ENCODE peak calls at places on chromosomes 5 and 9, in seven cellular contexts. One of them, this sample, is unnamed.

GRCh38 chr9:13397661-13398060 is 118.2 kb upstream of the MPDZ start:
- DNase-seq in tibial artery: no peak
- DNase-seq in CD8-positive, alpha-beta memory T cell: no peak
- DNase-seq in foreskin fibroblast: no peak
- DNase-seq in GM12864: no peak
- DNase-seq in sigmoid colon: no peak
- DNase-seq in choroid plexus epithelial cell: no peak
- DNase-seq in this sample: no peak

GRCh38 chr9:127886401-127886972 is 9.0 kb upstream of the AK1 start:
- DNase-seq in foreskin fibroblast: no peak
- DNase-seq in tibial artery: no peak
- DNase-seq in CD8-positive, alpha-beta memory T cell: no peak
- DNase-seq in GM12864: no peak
- DNase-seq in sigmoid colon: no peak
- DNase-seq in choroid plexus epithelial cell: no peak
- DNase-seq in this sample: no peak

GRCh38 chr9:37591775-37592107 is 656 bp downstream of the TOMM5 start:
- DNase-seq in tibial artery: no peak
- DNase-seq in choroid plexus epithelial cell: no peak
- DNase-seq in sigmoid colon: no peak
- DNase-seq in CD8-positive, alpha-beta memory T cell: no peak
- DNase-seq in GM12864: no peak
- DNase-seq in foreskin fibroblast: no peak
- DNase-seq in this sample: no peak

GRCh38 chr9:126524353-126525077 is 89.2 kb upstream of the LMX1B start:
- DNase-seq in choroid plexus epithelial cell: no peak
- DNase-seq in GM12864: no peak
- DNase-seq in CD8-positive, alpha-beta memory T cell: no peak
- DNase-seq in sigmoid colon: peak
- DNase-seq in foreskin fibroblast: no peak
- DNase-seq in tibial artery: no peak
- DNase-seq in this sample: no peak

GRCh38 chr9:120611690-120612068 is 31.7 kb upstream of the CDK5RAP2 start:
- DNase-seq in tibial artery: no peak
- DNase-seq in sigmoid colon: no peak
- DNase-seq in GM12864: no peak
- DNase-seq in CD8-positive, alpha-beta memory T cell: no peak
- DNase-seq in choroid plexus epithelial cell: no peak
- DNase-seq in foreskin fibroblast: no peak
- DNase-seq in this sample: no peak

GRCh38 chr9:110049699-110050450 is 158.1 kb downstream of the C9orf152 start:
- DNase-seq in CD8-positive, alpha-beta memory T cell: no peak
- DNase-seq in GM12864: no peak
- DNase-seq in choroid plexus epithelial cell: peak
- DNase-seq in tibial artery: peak
- DNase-seq in foreskin fibroblast: no peak
- DNase-seq in sigmoid colon: peak
- DNase-seq in this sample: no peak

GRCh38 chr5:153629027-153629426 is 138.6 kb downstream of the GRIA1 start:
- DNase-seq in sigmoid colon: no peak
- DNase-seq in choroid plexus epithelial cell: peak
- DNase-seq in CD8-positive, alpha-beta memory T cell: no peak
- DNase-seq in foreskin fibroblast: peak
- DNase-seq in GM12864: no peak
- DNase-seq in tibial artery: peak
- DNase-seq in this sample: peak

GRCh38 chr5:107633171-107633901 is 37.4 kb downstream of the EFNA5 start:
- DNase-seq in choroid plexus epithelial cell: peak
- DNase-seq in foreskin fibroblast: peak
- DNase-seq in sigmoid colon: no peak
- DNase-seq in CD8-positive, alpha-beta memory T cell: no peak
- DNase-seq in GM12864: no peak
- DNase-seq in tibial artery: no peak
- DNase-seq in this sample: peak

GRCh38 chr9:10079284-10079964 is 533.4 kb downstream of the PTPRD start:
- DNase-seq in choroid plexus epithelial cell: no peak
- DNase-seq in tibial artery: no peak
- DNase-seq in sigmoid colon: no peak
- DNase-seq in foreskin fibroblast: no peak
- DNase-seq in GM12864: no peak
- DNase-seq in CD8-positive, alpha-beta memory T cell: no peak
- DNase-seq in this sample: no peak

GRCh38 chr5:143068712-143069111 is 298.5 kb downstream of the ARHGAP26 start:
- DNase-seq in CD8-positive, alpha-beta memory T cell: no peak
- DNase-seq in sigmoid colon: no peak
- DNase-seq in choroid plexus epithelial cell: no peak
- DNase-seq in GM12864: no peak
- DNase-seq in foreskin fibroblast: no peak
- DNase-seq in tibial artery: no peak
- DNase-seq in this sample: no peak

GRCh38 chr5:1317921-1318565 is 23.2 kb upstream of the TERT start:
- DNase-seq in GM12864: no peak
- DNase-seq in tibial artery: peak
- DNase-seq in CD8-positive, alpha-beta memory T cell: no peak
- DNase-seq in sigmoid colon: peak
- DNase-seq in choroid plexus epithelial cell: no peak
- DNase-seq in foreskin fibroblast: no peak
- DNase-seq in this sample: no peak

GRCh38 chr5:107469485-107469884 is 201.3 kb downstream of the EFNA5 start:
- DNase-seq in sigmoid colon: no peak
- DNase-seq in CD8-positive, alpha-beta memory T cell: peak
- DNase-seq in foreskin fibroblast: peak
- DNase-seq in GM12864: no peak
- DNase-seq in tibial artery: no peak
- DNase-seq in choroid plexus epithelial cell: peak
- DNase-seq in this sample: peak

GRCh38 chr9:85262333-85262732 is 479.4 kb downstream of the AGTPBP1 start:
- DNase-seq in choroid plexus epithelial cell: no peak
- DNase-seq in GM12864: no peak
- DNase-seq in tibial artery: no peak
- DNase-seq in CD8-positive, alpha-beta memory T cell: no peak
- DNase-seq in foreskin fibroblast: peak
- DNase-seq in sigmoid colon: no peak
- DNase-seq in this sample: no peak

GRCh38 chr9:5870691-5871090 is 20.0 kb upstream of the MLANA start:
- DNase-seq in choroid plexus epithelial cell: peak
- DNase-seq in foreskin fibroblast: no peak
- DNase-seq in GM12864: no peak
- DNase-seq in tibial artery: no peak
- DNase-seq in CD8-positive, alpha-beta memory T cell: no peak
- DNase-seq in sigmoid colon: no peak
- DNase-seq in this sample: no peak

GRCh38 chr5:103472820-103473219 is 89.8 kb downstream of the NUDT12 start:
- DNase-seq in choroid plexus epithelial cell: peak
- DNase-seq in foreskin fibroblast: no peak
- DNase-seq in CD8-positive, alpha-beta memory T cell: no peak
- DNase-seq in GM12864: no peak
- DNase-seq in sigmoid colon: no peak
- DNase-seq in tibial artery: no peak
- DNase-seq in this sample: no peak

GRCh38 chr9:130662099-130662926 is 2.1 kb upstream of the PRDM12 start:
- DNase-seq in CD8-positive, alpha-beta memory T cell: no peak
- DNase-seq in choroid plexus epithelial cell: no peak
- DNase-seq in sigmoid colon: no peak
- DNase-seq in tibial artery: no peak
- DNase-seq in GM12864: no peak
- DNase-seq in foreskin fibroblast: no peak
- DNase-seq in this sample: no peak

GRCh38 chr5:485943-486491 is 38.2 kb downstream of the SLC9A3 start:
- DNase-seq in sigmoid colon: no peak
- DNase-seq in GM12864: no peak
- DNase-seq in CD8-positive, alpha-beta memory T cell: no peak
- DNase-seq in tibial artery: no peak
- DNase-seq in choroid plexus epithelial cell: no peak
- DNase-seq in foreskin fibroblast: no peak
- DNase-seq in this sample: no peak

GRCh38 chr5:51414516-51414915 is 31.3 kb downstream of the ISL1 start:
- DNase-seq in GM12864: no peak
- DNase-seq in choroid plexus epithelial cell: no peak
- DNase-seq in CD8-positive, alpha-beta memory T cell: no peak
- DNase-seq in tibial artery: no peak
- DNase-seq in foreskin fibroblast: no peak
- DNase-seq in sigmoid colon: no peak
- DNase-seq in this sample: no peak

GRCh38 chr5:135028791-135029467 is 5.1 kb downstream of the PITX1 start:
- DNase-seq in foreskin fibroblast: no peak
- DNase-seq in sigmoid colon: peak
- DNase-seq in choroid plexus epithelial cell: no peak
- DNase-seq in tibial artery: no peak
- DNase-seq in GM12864: no peak
- DNase-seq in CD8-positive, alpha-beta memory T cell: no peak
- DNase-seq in this sample: no peak

GRCh38 chr9:115198018-115198417 is 80.1 kb upstream of the TNC start:
- DNase-seq in tibial artery: peak
- DNase-seq in GM12864: no peak
- DNase-seq in sigmoid colon: peak
- DNase-seq in choroid plexus epithelial cell: peak
- DNase-seq in foreskin fibroblast: peak
- DNase-seq in CD8-positive, alpha-beta memory T cell: no peak
- DNase-seq in this sample: no peak

GRCh38 chr9:27154923-27155322 is 45.9 kb downstream of the TEK start:
- DNase-seq in CD8-positive, alpha-beta memory T cell: no peak
- DNase-seq in sigmoid colon: no peak
- DNase-seq in tibial artery: peak
- DNase-seq in foreskin fibroblast: no peak
- DNase-seq in choroid plexus epithelial cell: peak
- DNase-seq in GM12864: no peak
- DNase-seq in this sample: peak

GRCh38 chr5:153403470-153403869 is 87.0 kb upstream of the GRIA1 start:
- DNase-seq in sigmoid colon: no peak
- DNase-seq in CD8-positive, alpha-beta memory T cell: no peak
- DNase-seq in GM12864: no peak
- DNase-seq in tibial artery: no peak
- DNase-seq in choroid plexus epithelial cell: no peak
- DNase-seq in foreskin fibroblast: no peak
- DNase-seq in this sample: no peak

GRCh38 chr9:136344544-136345280 is 17.4 kb downstream of the GPSM1 start:
- DNase-seq in choroid plexus epithelial cell: no peak
- DNase-seq in foreskin fibroblast: no peak
- DNase-seq in GM12864: no peak
- DNase-seq in CD8-positive, alpha-beta memory T cell: no peak
- DNase-seq in sigmoid colon: no peak
- DNase-seq in tibial artery: no peak
- DNase-seq in this sample: no peak

GRCh38 chr9:136341769-136342168 is 14.4 kb downstream of the GPSM1 start:
- DNase-seq in GM12864: no peak
- DNase-seq in tibial artery: no peak
- DNase-seq in CD8-positive, alpha-beta memory T cell: no peak
- DNase-seq in choroid plexus epithelial cell: no peak
- DNase-seq in foreskin fibroblast: no peak
- DNase-seq in sigmoid colon: no peak
- DNase-seq in this sample: no peak

GRCh38 chr9:136343884-136344269 is 16.5 kb downstream of the GPSM1 start:
- DNase-seq in CD8-positive, alpha-beta memory T cell: no peak
- DNase-seq in tibial artery: no peak
- DNase-seq in sigmoid colon: no peak
- DNase-seq in foreskin fibroblast: no peak
- DNase-seq in GM12864: no peak
- DNase-seq in choroid plexus epithelial cell: no peak
- DNase-seq in this sample: no peak

GRCh38 chr9:136342191-136343120 is 15.1 kb downstream of the GPSM1 start:
- DNase-seq in CD8-positive, alpha-beta memory T cell: peak
- DNase-seq in GM12864: no peak
- DNase-seq in tibial artery: peak
- DNase-seq in choroid plexus epithelial cell: peak
- DNase-seq in sigmoid colon: peak
- DNase-seq in foreskin fibroblast: peak
- DNase-seq in this sample: no peak

GRCh38 chr9:136343121-136343883 is 16.0 kb downstream of the GPSM1 start:
- DNase-seq in choroid plexus epithelial cell: no peak
- DNase-seq in sigmoid colon: no peak
- DNase-seq in foreskin fibroblast: no peak
- DNase-seq in CD8-positive, alpha-beta memory T cell: no peak
- DNase-seq in tibial artery: no peak
- DNase-seq in GM12864: no peak
- DNase-seq in this sample: no peak
- H3K4me3 ChIP-seq in choroid plexus epithelial cell: no peak
- H3K4me3 ChIP-seq in sigmoid colon: peak
- H3K4me3 ChIP-seq in foreskin fibroblast: no peak
- H3K4me3 ChIP-seq in CD8-positive, alpha-beta memory T cell: no peak
- H3K4me3 ChIP-seq in tibial artery: peak
- H3K4me3 ChIP-seq in GM12864: no peak
- H3K4me3 ChIP-seq in this sample: no peak

GRCh38 chr9:96654450-96655197 is 493 bp downstream of the PRXL2C start:
- DNase-seq in GM12864: no peak
- DNase-seq in CD8-positive, alpha-beta memory T cell: peak
- DNase-seq in foreskin fibroblast: peak
- DNase-seq in choroid plexus epithelial cell: peak
- DNase-seq in tibial artery: peak
- DNase-seq in sigmoid colon: peak
- DNase-seq in this sample: peak
- H3K4me3 ChIP-seq in GM12864: peak
- H3K4me3 ChIP-seq in CD8-positive, alpha-beta memory T cell: peak
- H3K4me3 ChIP-seq in foreskin fibroblast: peak
- H3K4me3 ChIP-seq in choroid plexus epithelial cell: peak
- H3K4me3 ChIP-seq in tibial artery: peak
- H3K4me3 ChIP-seq in sigmoid colon: peak
- H3K4me3 ChIP-seq in this sample: peak

GRCh38 chr9:90539266-90539665 is 103.4 kb downstream of the DIRAS2 start:
- DNase-seq in tibial artery: no peak
- DNase-seq in CD8-positive, alpha-beta memory T cell: no peak
- DNase-seq in sigmoid colon: no peak
- DNase-seq in GM12864: no peak
- DNase-seq in foreskin fibroblast: no peak
- DNase-seq in choroid plexus epithelial cell: no peak
- DNase-seq in this sample: no peak

GRCh38 chr9:90544488-90544887 is 98.1 kb downstream of the DIRAS2 start:
- DNase-seq in foreskin fibroblast: no peak
- DNase-seq in GM12864: no peak
- DNase-seq in choroid plexus epithelial cell: no peak
- DNase-seq in CD8-positive, alpha-beta memory T cell: no peak
- DNase-seq in sigmoid colon: no peak
- DNase-seq in tibial artery: no peak
- DNase-seq in this sample: no peak

GRCh38 chr9:90538566-90538965 is 104.1 kb downstream of the DIRAS2 start:
- DNase-seq in sigmoid colon: no peak
- DNase-seq in choroid plexus epithelial cell: no peak
- DNase-seq in tibial artery: no peak
- DNase-seq in GM12864: no peak
- DNase-seq in CD8-positive, alpha-beta memory T cell: no peak
- DNase-seq in foreskin fibroblast: no peak
- DNase-seq in this sample: no peak

GRCh38 chr9:90546200-90546599 is 96.4 kb downstream of the DIRAS2 start:
- DNase-seq in tibial artery: no peak
- DNase-seq in choroid plexus epithelial cell: peak
- DNase-seq in sigmoid colon: no peak
- DNase-seq in CD8-positive, alpha-beta memory T cell: no peak
- DNase-seq in foreskin fibroblast: peak
- DNase-seq in GM12864: no peak
- DNase-seq in this sample: peak

GRCh38 chr9:90540734-90541133 is 101.9 kb downstream of the DIRAS2 start:
- DNase-seq in CD8-positive, alpha-beta memory T cell: no peak
- DNase-seq in GM12864: no peak
- DNase-seq in foreskin fibroblast: no peak
- DNase-seq in tibial artery: no peak
- DNase-seq in sigmoid colon: no peak
- DNase-seq in choroid plexus epithelial cell: no peak
- DNase-seq in this sample: no peak
- H3K4me3 ChIP-seq in CD8-positive, alpha-beta memory T cell: no peak
- H3K4me3 ChIP-seq in GM12864: no peak
- H3K4me3 ChIP-seq in foreskin fibroblast: no peak
- H3K4me3 ChIP-seq in tibial artery: no peak
- H3K4me3 ChIP-seq in sigmoid colon: no peak
- H3K4me3 ChIP-seq in choroid plexus epithelial cell: no peak
- H3K4me3 ChIP-seq in this sample: no peak

GRCh38 chr9:3508078-3508431 is 17.7 kb downstream of the RFX3 start:
- DNase-seq in sigmoid colon: no peak
- DNase-seq in choroid plexus epithelial cell: no peak
- DNase-seq in tibial artery: no peak
- DNase-seq in GM12864: no peak
- DNase-seq in foreskin fibroblast: no peak
- DNase-seq in CD8-positive, alpha-beta memory T cell: no peak
- DNase-seq in this sample: no peak
- H3K4me3 ChIP-seq in sigmoid colon: peak
- H3K4me3 ChIP-seq in choroid plexus epithelial cell: no peak
- H3K4me3 ChIP-seq in tibial artery: no peak
- H3K4me3 ChIP-seq in GM12864: peak
- H3K4me3 ChIP-seq in foreskin fibroblast: no peak
- H3K4me3 ChIP-seq in CD8-positive, alpha-beta memory T cell: no peak
- H3K4me3 ChIP-seq in this sample: no peak

This sample was measured in skeletal muscle cell.